ENCODE peak calls at places on chromosome 6, in four cellular contexts. W is hypothalamus, Q is transverse colon, C is fibroblast of the aortic adventitia. T is an unnamed sample.

GRCh38 chr6:968791-969190 is 275.9 kb upstream of the EXOC2 start:
- DNase-seq in Q (no peak), W (no peak), C (no peak), T (no peak)

GRCh38 chr6:167930300-167930699 is 67.2 kb upstream of the KIF25 start:
- DNase-seq in Q (no peak), C (peak), W (no peak), T (peak)

GRCh38 chr6:159969921-159970320 is 1.0 kb downstream of the IGF2R start:
- DNase-seq in C (peak), Q (peak), W (peak), T (peak)

GRCh38 chr6:26199773-26200728 is 112.8 kb downstream of the HFE start:
- DNase-seq in C (peak), W (no peak), Q (no peak), T (no peak)

GRCh38 chr6:34539181-34539580 is 16.9 kb downstream of the SPDEF start:
- DNase-seq in C (no peak), W (no peak), Q (no peak), T (no peak)

GRCh38 chr6:115977220-115977619 is 83.5 kb downstream of the FRK start:
- DNase-seq in C (no peak), W (no peak), Q (peak), T (no peak)

GRCh38 chr6:53465732-53466131 is 79.2 kb downstream of the GCLC start:
- DNase-seq in W (no peak), C (no peak), Q (no peak), T (peak)

GRCh38 chr6:33373950-33374349 is 17.7 kb upstream of the KIFC1 start:
- DNase-seq in Q (no peak), C (no peak), W (no peak), T (no peak)

GRCh38 chr6:160520043-160520904 is 143.8 kb downstream of the LPA start:
- DNase-seq in Q (peak), W (peak), C (peak), T (peak)

GRCh38 chr6:23532227-23532626 is 593.8 kb upstream of the NRSN1 start:
- DNase-seq in C (no peak), W (no peak), Q (no peak), T (peak)

GRCh38 chr6:10962673-10963072 is 75.8 kb downstream of the SYCP2L start:
- DNase-seq in C (peak), W (no peak), Q (no peak), T (peak)

GRCh38 chr6:136113736-136114173 is 136.4 kb downstream of the MTFR2 start:
- DNase-seq in C (peak), Q (peak), W (no peak), T (peak)

GRCh38 chr6:1436334-1437306 is 47.2 kb downstream of the FOXF2 start:
- DNase-seq in W (no peak), C (peak), Q (peak), T (peak)

GRCh38 chr6:692356-692851 is 535 bp downstream of the EXOC2 start:
- DNase-seq in C (peak), W (peak), Q (peak), T (peak)

GRCh38 chr6:155530219-155530834 is 74.7 kb upstream of the NOX3 start:
- DNase-seq in Q (no peak), C (peak), W (no peak), T (peak)

GRCh38 chr6:47587503-47587902 is 109.9 kb downstream of the CD2AP start:
- DNase-seq in W (no peak), C (peak), Q (no peak), T (no peak)

GRCh38 chr6:42378125-42378524 is 73.6 kb downstream of the TRERF1 start:
- DNase-seq in Q (no peak), C (no peak), W (no peak), T (no peak)

GRCh38 chr6:66127061-66127460 is 420.0 kb upstream of the EYS start:
- DNase-seq in C (no peak), W (no peak), Q (no peak), T (no peak)

GRCh38 chr6:43355862-43356590 is 13.4 kb downstream of the ZNF318 start:
- DNase-seq in Q (peak), C (peak), W (no peak), T (no peak)

GRCh38 chr6:113362542-113363430 is 494.4 kb upstream of the MARCKS start:
- DNase-seq in C (peak), W (no peak), Q (no peak), T (no peak)

GRCh38 chr6:54877713-54878317 is 31.2 kb downstream of the FAM83B start:
- DNase-seq in W (no peak), Q (no peak), C (no peak), T (no peak)

GRCh38 chr6:158834675-158835385 is 15.7 kb upstream of the EZR start:
- DNase-seq in Q (no peak), W (no peak), C (no peak), T (no peak)

GRCh38 chr6:32700391-32701040 is 34.1 kb upstream of the HLA-DQB1 start:
- DNase-seq in C (peak), Q (peak), W (peak), T (peak)

GRCh38 chr6:113684382-113684901 is 172.7 kb upstream of the MARCKS start:
- DNase-seq in C (no peak), W (no peak), Q (no peak), T (no peak)

GRCh38 chr6:37027811-37028469 is 22.5 kb downstream of the FGD2 start:
- DNase-seq in C (no peak), Q (no peak), W (no peak), T (no peak)

GRCh38 chr6:31898200-31899011 is 908 bp upstream of the EHMT2 start:
- DNase-seq in C (peak), Q (peak), W (no peak), T (peak)

GRCh38 chr6:32843321-32843978 is 397 bp downstream of the PSMB8 start:
- DNase-seq in Q (peak), C (peak), W (no peak), T (peak)

GRCh38 chr6:88380083-88380482 is 213.9 kb upstream of the CNR1 start:
- DNase-seq in C (peak), W (peak), Q (no peak), T (peak)

GRCh38 chr6:76351275-76351674 is 278.8 kb upstream of the IMPG1 start:
- DNase-seq in W (no peak), C (no peak), Q (no peak), T (no peak)

GRCh38 chr6:100267002-100267401 is 197.7 kb downstream of the SIM1 start:
- DNase-seq in Q (no peak), W (no peak), C (peak), T (no peak)

GRCh38 chr6:163415620-163416379 is 1.3 kb downstream of the QKI start:
- DNase-seq in W (no peak), C (peak), Q (peak), T (peak)

GRCh38 chr6:84618836-84619235 is 145.6 kb downstream of the TBX18 start:
- DNase-seq in W (no peak), C (peak), Q (no peak), T (peak)

GRCh38 chr6:169014681-169015080 is 239.0 kb downstream of the THBS2 start:
- DNase-seq in C (no peak), Q (no peak), W (no peak), T (no peak)